ENCODE peak calls at places on chromosomes 4 and X, in six cellular contexts. One of them, this sample, is unnamed.

GRCh38 chr4:110357521-110357920 is 118.4 kb upstream of the ENPEP start:
- DNase-seq in NCI-H1417: no peak
- DNase-seq in GM12891: no peak
- DNase-seq in memory B cell: no peak
- DNase-seq in GM13977: no peak
- DNase-seq in AG10803: no peak
- DNase-seq in this sample: no peak

GRCh38 chrX:124362072-124362471 is 15.7 kb downstream of the SH2D1A start:
- DNase-seq in NCI-H1417: no peak
- DNase-seq in memory B cell: no peak
- DNase-seq in AG10803: no peak
- DNase-seq in GM13977: no peak
- DNase-seq in GM12891: no peak
- DNase-seq in this sample: no peak

GRCh38 chr4:10740227-10740626 is 55.7 kb upstream of the CLNK start:
- DNase-seq in NCI-H1417: no peak
- DNase-seq in memory B cell: no peak
- DNase-seq in GM12891: no peak
- DNase-seq in GM13977: no peak
- DNase-seq in AG10803: no peak
- DNase-seq in this sample: no peak

GRCh38 chr4:69497081-69497480 is 1.4 kb upstream of the UGT2B4 start:
- DNase-seq in GM13977: no peak
- DNase-seq in AG10803: no peak
- DNase-seq in NCI-H1417: no peak
- DNase-seq in memory B cell: no peak
- DNase-seq in GM12891: no peak
- DNase-seq in this sample: no peak

GRCh38 chr4:8688908-8689445 is 96.4 kb downstream of the CPZ start:
- DNase-seq in NCI-H1417: no peak
- DNase-seq in GM12891: no peak
- DNase-seq in GM13977: no peak
- DNase-seq in AG10803: no peak
- DNase-seq in memory B cell: no peak
- DNase-seq in this sample: no peak

GRCh38 chr4:70997068-70997467 is 3.6 kb downstream of the DCK start:
- DNase-seq in GM13977: no peak
- DNase-seq in AG10803: no peak
- DNase-seq in GM12891: no peak
- DNase-seq in memory B cell: no peak
- DNase-seq in NCI-H1417: no peak
- DNase-seq in this sample: no peak

GRCh38 chr4:52704133-52704532 is 45.0 kb upstream of the USP46 start:
- DNase-seq in NCI-H1417: no peak
- DNase-seq in memory B cell: no peak
- DNase-seq in GM12891: no peak
- DNase-seq in GM13977: no peak
- DNase-seq in AG10803: peak; percentile 76
- DNase-seq in this sample: no peak

GRCh38 chrX:4179031-4179430 is 465.6 kb upstream of the PRKX start:
- DNase-seq in AG10803: no peak
- DNase-seq in NCI-H1417: no peak
- DNase-seq in GM12891: no peak
- DNase-seq in memory B cell: no peak
- DNase-seq in GM13977: no peak
- DNase-seq in this sample: no peak

GRCh38 chr4:73007526-73008100 is 61.9 kb downstream of the COX18 start:
- DNase-seq in GM13977: no peak
- DNase-seq in memory B cell: no peak
- DNase-seq in AG10803: peak; percentile 16
- DNase-seq in GM12891: no peak
- DNase-seq in NCI-H1417: no peak
- DNase-seq in this sample: no peak

GRCh38 chr4:3879681-3880594 is 113.8 kb downstream of the ADRA2C start:
- DNase-seq in AG10803: peak; percentile 10
- DNase-seq in GM13977: peak; percentile 38
- DNase-seq in memory B cell: peak; percentile 38
- DNase-seq in GM12891: peak; percentile 12
- DNase-seq in NCI-H1417: peak; percentile 48
- DNase-seq in this sample: no peak

GRCh38 chr4:186844059-186844681 is 120.5 kb upstream of the FAT1 start:
- DNase-seq in GM12891: no peak
- DNase-seq in AG10803: peak; percentile 75
- DNase-seq in NCI-H1417: no peak
- DNase-seq in GM13977: no peak
- DNase-seq in memory B cell: no peak
- DNase-seq in this sample: peak; percentile 57

GRCh38 chrX:283115-283845 is 2.1 kb downstream of the PLCXD1 start:
- DNase-seq in GM12891: peak; percentile 89
- DNase-seq in memory B cell: peak; percentile 82
- DNase-seq in NCI-H1417: no peak
- DNase-seq in GM13977: peak; percentile 96
- DNase-seq in AG10803: peak; percentile 78
- DNase-seq in this sample: peak; percentile 81

GRCh38 chrX:100995469-100995868 is 26.0 kb downstream of the ARL13A start:
- DNase-seq in GM12891: no peak
- DNase-seq in NCI-H1417: no peak
- DNase-seq in AG10803: peak; percentile 73
- DNase-seq in GM13977: no peak
- DNase-seq in memory B cell: no peak
- DNase-seq in this sample: no peak

GRCh38 chr4:19675172-19675811 is 576.4 kb upstream of the SLIT2 start:
- DNase-seq in memory B cell: peak; percentile 2
- DNase-seq in GM13977: no peak
- DNase-seq in GM12891: no peak
- DNase-seq in AG10803: peak; percentile 56
- DNase-seq in NCI-H1417: no peak
- DNase-seq in this sample: no peak

GRCh38 chrX:11049976-11050375 is 61.2 kb upstream of the HCCS start:
- DNase-seq in GM13977: no peak
- DNase-seq in memory B cell: no peak
- DNase-seq in NCI-H1417: no peak
- DNase-seq in AG10803: no peak
- DNase-seq in GM12891: no peak
- DNase-seq in this sample: no peak

GRCh38 chr4:57080781-57081650 is 29.2 kb downstream of the IGFBP7 start:
- DNase-seq in AG10803: peak; percentile 96
- DNase-seq in NCI-H1417: no peak
- DNase-seq in GM12891: no peak
- DNase-seq in GM13977: no peak
- DNase-seq in memory B cell: no peak
- DNase-seq in this sample: no peak

GRCh38 chr4:76523593-76523992 is 88.6 kb downstream of the SHROOM3 start:
- DNase-seq in GM12891: no peak
- DNase-seq in AG10803: no peak
- DNase-seq in memory B cell: no peak
- DNase-seq in NCI-H1417: no peak
- DNase-seq in GM13977: no peak
- DNase-seq in this sample: no peak

GRCh38 chr4:1746265-1746691 is 25.0 kb downstream of the TACC3 start:
- DNase-seq in AG10803: peak; percentile 53
- DNase-seq in memory B cell: peak; percentile 79
- DNase-seq in GM13977: peak; percentile 89
- DNase-seq in GM12891: peak; percentile 93
- DNase-seq in NCI-H1417: peak; percentile 44
- DNase-seq in this sample: peak; percentile 79

GRCh38 chr4:106502106-106502699 is 133.6 kb upstream of the GIMD1 start:
- DNase-seq in GM13977: peak; percentile 56
- DNase-seq in memory B cell: no peak
- DNase-seq in AG10803: peak; percentile 77
- DNase-seq in GM12891: peak; percentile 25
- DNase-seq in NCI-H1417: no peak
- DNase-seq in this sample: peak; percentile 80

GRCh38 chrX:51641421-51642021 is 22.8 kb upstream of the CENPVL3 start:
- DNase-seq in AG10803: peak; percentile 46
- DNase-seq in GM12891: peak; percentile 16
- DNase-seq in GM13977: peak; percentile 45
- DNase-seq in memory B cell: no peak
- DNase-seq in NCI-H1417: peak; percentile 42
- DNase-seq in this sample: peak; percentile 44

GRCh38 chr4:75834095-75834771 is 68.0 kb downstream of the PPEF2 start:
- DNase-seq in GM13977: no peak
- DNase-seq in memory B cell: no peak
- DNase-seq in GM12891: no peak
- DNase-seq in NCI-H1417: no peak
- DNase-seq in AG10803: no peak
- DNase-seq in this sample: no peak

GRCh38 chrX:51440365-51440764 is 56.0 kb downstream of the NUDT11 start:
- DNase-seq in GM13977: no peak
- DNase-seq in GM12891: no peak
- DNase-seq in NCI-H1417: no peak
- DNase-seq in memory B cell: no peak
- DNase-seq in AG10803: no peak
- DNase-seq in this sample: no peak

GRCh38 chr4:188023682-188024081 is 28.1 kb downstream of the ZFP42 start:
- DNase-seq in memory B cell: no peak
- DNase-seq in GM13977: no peak
- DNase-seq in AG10803: no peak
- DNase-seq in NCI-H1417: no peak
- DNase-seq in GM12891: no peak
- DNase-seq in this sample: no peak

GRCh38 chr4:108264693-108265092 is 96.0 kb upstream of the LEF1 start:
- DNase-seq in NCI-H1417: no peak
- DNase-seq in GM13977: no peak
- DNase-seq in memory B cell: no peak
- DNase-seq in GM12891: no peak
- DNase-seq in AG10803: no peak
- DNase-seq in this sample: no peak

GRCh38 chrX:135432453-135432852 is 10.7 kb downstream of the SMIM10L2A start:
- DNase-seq in GM12891: no peak
- DNase-seq in NCI-H1417: no peak
- DNase-seq in GM13977: no peak
- DNase-seq in AG10803: no peak
- DNase-seq in memory B cell: no peak
- DNase-seq in this sample: no peak